ENCODE peak calls at places on chromosome 3, in four cellular contexts. U, P, N and R are unnamed samples.

GRCh38 chr3:194078046-194078445 is 57.9 kb upstream of the HES1 start:
- DNase-seq in U (no peak), P (no peak), N (no peak), R (no peak)

GRCh38 chr3:114527036-114527644 is 233.3 kb downstream of the TIGIT start:
- DNase-seq in U (peak; percentile 3), P (no peak), N (no peak), R (no peak)

GRCh38 chr3:166593776-166594175 is 756.6 kb upstream of the BCHE start:
- DNase-seq in U (no peak), P (no peak), N (no peak), R (no peak)

GRCh38 chr3:72816843-72817485 is 31.3 kb downstream of the SHQ1 start:
- DNase-seq in U (peak; percentile 32), P (no peak), N (no peak), R (no peak)

GRCh38 chr3:53411371-53411770 is 64.0 kb upstream of the DCP1A start:
- DNase-seq in U (no peak), P (no peak), N (no peak), R (no peak)

GRCh38 chr3:33758874-33759273 is 39.6 kb upstream of the PDCD6IP start:
- DNase-seq in U (no peak), P (no peak), N (no peak), R (no peak)

GRCh38 chr3:124486324-124486723 is 243.9 kb upstream of the UMPS start:
- DNase-seq in U (no peak), P (no peak), N (no peak), R (no peak)

GRCh38 chr3:154616298-154616697 is 186.3 kb upstream of the GPR149 start:
- DNase-seq in U (no peak), P (no peak), N (no peak), R (peak; percentile 54)

GRCh38 chr3:159947220-159947619 is 41.4 kb upstream of the IL12A start:
- DNase-seq in U (no peak), P (no peak), N (no peak), R (no peak)

GRCh38 chr3:166498439-166498838 is 661.2 kb upstream of the BCHE start:
- DNase-seq in U (no peak), P (no peak), N (no peak), R (no peak)

GRCh38 chr3:157248590-157249425 is 88.9 kb upstream of the CCNL1 start:
- DNase-seq in U (no peak), P (no peak), N (no peak), R (no peak)

GRCh38 chr3:196989721-196990262 is 21.2 kb upstream of the PIGZ start:
- DNase-seq in U (no peak), P (no peak), N (no peak), R (no peak)

GRCh38 chr3:128610671-128611070 is 39.9 kb downstream of the RPN1 start:
- DNase-seq in U (no peak), P (no peak), N (no peak), R (no peak)

GRCh38 chr3:137958635-137959034 is 51.3 kb upstream of the CLDN18 start:
- DNase-seq in U (no peak), P (no peak), N (no peak), R (no peak)

GRCh38 chr3:108292905-108293328 is 3.4 kb upstream of the HHLA2 start:
- DNase-seq in U (peak; percentile 28), P (no peak), N (no peak), R (no peak)

GRCh38 chr3:175605851-175606250 is 746.7 kb downstream of the NAALADL2 start:
- DNase-seq in U (no peak), P (no peak), N (no peak), R (no peak)

GRCh38 chr3:170007031-170007663 is 30.6 kb upstream of the GPR160 start:
- DNase-seq in U (peak; percentile 47), P (no peak), N (peak; percentile 87), R (no peak)

GRCh38 chr3:132417695-132418520 is 606 bp downstream of the DNAJC13 start:
- DNase-seq in U (peak; percentile 55), P (no peak), N (peak; percentile 62), R (no peak)

GRCh38 chr3:125087768-125088391 is 32.1 kb upstream of the HEG1 start:
- DNase-seq in U (no peak), P (no peak), N (no peak), R (no peak)

GRCh38 chr3:195204360-195205166 is 66.4 kb downstream of the XXYLT1 start:
- DNase-seq in U (no peak), P (no peak), N (peak; percentile 30), R (no peak)

GRCh38 chr3:158094235-158094916 is 11.8 kb downstream of the SHOX2 start:
- DNase-seq in U (peak; percentile 70), P (no peak), N (no peak), R (no peak)

GRCh38 chr3:9685216-9686049 is 18.2 kb upstream of the CPNE9 start:
- DNase-seq in U (no peak), P (no peak), N (no peak), R (peak; percentile 57)